ENCODE peak calls at places on chromosomes 5 and 9, in eight cellular contexts. O, H, J, Y, A, C, B and T are unnamed samples.

GRCh38 chr5:143737073-143737472 is 74.9 kb upstream of the HMHB1 start:
- DNase-seq in Y (no peak), O (no peak), C (no peak), J (no peak), A (no peak), H (no peak), B (no peak), T (no peak)

GRCh38 chr9:115883467-115884329 is 269.9 kb upstream of the PAPPA start:
- DNase-seq in Y (no peak), O (peak), J (peak), B (no peak), A (no peak), H (peak), C (peak), T (peak)

GRCh38 chr5:59367791-59368394 is 525.6 kb downstream of the PDE4D start:
- DNase-seq in B (no peak), Y (peak), J (peak), O (peak), A (peak), H (peak), C (peak), T (peak)

GRCh38 chr5:9251379-9251980 is 294.4 kb downstream of the SEMA5A start:
- DNase-seq in H (peak), J (no peak), C (peak), B (no peak), Y (no peak), O (peak), A (no peak), T (no peak)

GRCh38 chr9:1087120-1087881 is 37.1 kb downstream of the DMRT2 start:
- DNase-seq in H (no peak), O (no peak), B (no peak), C (no peak), A (no peak), J (no peak), Y (no peak), T (peak)

GRCh38 chr9:129351642-129352151 is 173.6 kb upstream of the IER5L start:
- DNase-seq in B (no peak), C (no peak), J (peak), H (no peak), Y (no peak), A (peak), O (no peak), T (no peak)

GRCh38 chr5:96687812-96688453 is 25.8 kb downstream of the CAST start:
- DNase-seq in C (peak), O (peak), Y (no peak), A (no peak), B (no peak), J (no peak), H (peak), T (peak)

GRCh38 chr5:141492168-141492885 is 3.4 kb downstream of the PCDHGC5 start:
- DNase-seq in H (no peak), A (no peak), Y (no peak), J (no peak), B (no peak), O (no peak), C (no peak), T (peak)

GRCh38 chr9:33620738-33621439 is 96.8 kb downstream of the ANKRD18B start:
- DNase-seq in B (no peak), H (peak), J (no peak), Y (no peak), O (peak), A (no peak), C (peak), T (no peak)

GRCh38 chr9:1208185-1208584 is 158.0 kb downstream of the DMRT2 start:
- DNase-seq in J (peak), A (no peak), O (peak), Y (no peak), H (peak), B (no peak), C (peak), T (no peak)

GRCh38 chr5:56608216-56608925 is 207.0 kb upstream of the MAP3K1 start:
- DNase-seq in C (no peak), H (no peak), B (no peak), J (no peak), Y (peak), O (no peak), A (peak), T (no peak)

GRCh38 chr5:76663573-76663972 is 40.4 kb upstream of the F2RL2 start:
- DNase-seq in B (no peak), O (peak), Y (no peak), A (no peak), H (peak), J (no peak), C (no peak), T (no peak)

GRCh38 chr5:143601917-143602333 is 198.4 kb upstream of the NR3C1 start:
- DNase-seq in O (no peak), Y (no peak), H (no peak), C (no peak), B (no peak), J (no peak), A (no peak), T (no peak)

GRCh38 chr9:114434878-114435311 is 47.1 kb upstream of the AKNA start:
- DNase-seq in B (no peak), J (no peak), Y (no peak), A (no peak), C (peak), H (peak), O (peak), T (peak)

GRCh38 chr5:108379722-108380530 is 2.0 kb downstream of the FBXL17 start:
- DNase-seq in J (no peak), Y (no peak), B (no peak), O (peak), H (peak), C (peak), A (no peak), T (peak)

GRCh38 chr9:35962126-35962906 is 4.4 kb upstream of the OR2S2 start:
- DNase-seq in Y (no peak), A (no peak), J (no peak), B (peak), C (peak), O (peak), H (peak), T (no peak)

GRCh38 chr5:38453506-38453905 is 102.9 kb downstream of the LIFR start:
- DNase-seq in Y (no peak), C (no peak), J (no peak), O (no peak), B (no peak), H (no peak), A (no peak), T (peak)

GRCh38 chr5:8633259-8633658 is 764.3 kb downstream of the MTRR start:
- DNase-seq in A (no peak), H (no peak), O (no peak), Y (no peak), B (no peak), C (peak), J (no peak), T (no peak)

GRCh38 chr5:6274846-6275543 is 103.4 kb downstream of the MED10 start:
- DNase-seq in B (no peak), H (no peak), A (no peak), J (no peak), Y (no peak), O (no peak), C (no peak), T (peak)

GRCh38 chr9:38036359-38037084 is 32.5 kb downstream of the SHB start:
- DNase-seq in J (no peak), B (no peak), Y (no peak), C (peak), H (peak), O (peak), A (no peak), T (no peak)

DNA sequence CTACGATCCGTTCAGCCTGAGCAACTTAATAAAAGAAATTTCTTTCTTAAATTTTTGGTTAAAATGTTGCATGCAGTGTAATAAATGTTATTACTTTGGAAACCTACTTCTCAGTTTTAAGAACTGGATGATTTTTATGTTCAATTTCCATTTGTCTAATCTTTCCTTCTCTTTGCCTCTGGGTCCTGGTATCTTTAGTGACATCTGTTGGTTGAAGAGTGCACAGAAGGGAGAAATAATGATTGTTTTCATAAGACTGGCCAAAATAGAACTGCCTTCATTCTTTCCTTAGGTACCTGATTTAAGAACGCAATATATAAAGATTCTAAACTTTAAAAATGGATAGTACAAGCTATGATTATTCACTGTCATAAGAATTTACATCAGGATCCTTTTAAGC is 83.0 kb upstream of the TLX3 start:
- DNase-seq in B (no peak), J (no peak), H (peak), Y (no peak), C (no peak), O (no peak), A (no peak), T (no peak)
- TF ChIP-seq CTCF in B (peak), J (no peak), H (peak), Y (no peak), C (no peak), O (peak), A (no peak), T (no peak)

GRCh38 chr9:113154471-113154870 is 3.7 kb downstream of the SLC31A2 start:
- DNase-seq in Y (no peak), H (peak), O (peak), B (no peak), J (no peak), C (peak), A (peak), T (no peak)

GRCh38 chr9:113154936-113155335 is 4.1 kb downstream of the SLC31A2 start:
- DNase-seq in C (no peak), A (no peak), O (peak), H (no peak), Y (no peak), J (no peak), B (no peak), T (no peak)

GRCh38 chr9:113156880-113157279 is 6.1 kb downstream of the SLC31A2 start:
- DNase-seq in C (no peak), B (no peak), A (no peak), O (no peak), H (no peak), J (no peak), Y (no peak), T (no peak)

GRCh38 chr9:113158446-113158845 is 7.6 kb downstream of the SLC31A2 start:
- DNase-seq in J (no peak), C (no peak), A (no peak), B (no peak), O (no peak), Y (no peak), H (no peak), T (no peak)

GRCh38 chr9:113155911-113156559 is 5.2 kb downstream of the SLC31A2 start:
- DNase-seq in B (no peak), J (no peak), C (no peak), H (no peak), O (no peak), A (peak), Y (no peak), T (peak)
- H3K4me3 ChIP-seq in B (no peak), J (no peak), C (no peak), H (no peak), O (no peak), A (no peak), Y (no peak), T (no peak)

GRCh38 chr9:112970939-112971338 is 41.1 kb downstream of the ZNF883 start:
- DNase-seq in C (no peak), Y (no peak), H (peak), A (no peak), B (no peak), O (peak), J (no peak), T (no peak)
- TF ChIP-seq CTCF in C (peak), Y (no peak), H (peak), A (no peak), B (no peak), O (no peak), J (no peak), T (no peak)

GRCh38 chr9:107485451-107486043 is 4.0 kb downstream of the KLF4 start:
- DNase-seq in B (peak), C (peak), Y (no peak), O (no peak), J (no peak), A (no peak), H (no peak), T (no peak)
- H3K4me3 ChIP-seq in B (peak), C (peak), Y (peak), O (peak), J (peak), A (peak), H (no peak), T (no peak)

DNA sequence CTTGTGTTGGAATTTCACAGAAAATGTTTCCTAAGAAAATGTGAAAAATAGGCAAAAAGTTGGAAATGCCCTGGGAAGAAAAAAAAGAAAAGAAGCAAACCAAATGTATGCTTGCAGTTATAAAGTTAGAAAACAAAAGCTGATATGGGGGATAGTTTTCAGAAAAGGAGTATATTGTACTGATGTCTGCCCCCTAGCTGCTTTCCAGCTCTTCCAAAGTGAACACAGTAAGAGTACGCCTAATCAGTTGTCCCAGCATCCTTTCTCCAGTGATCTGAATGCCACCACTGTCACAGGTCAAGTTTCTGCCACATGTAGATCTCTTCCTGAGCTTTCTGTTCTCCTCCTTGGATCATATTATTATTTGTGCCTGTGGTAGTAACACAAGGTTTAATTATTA is 5.8 kb downstream of the TYRP1 start:
- DNase-seq in B (no peak), C (no peak), A (no peak), J (no peak), H (no peak), O (peak), Y (no peak), T (no peak)
- TF ChIP-seq CTCF in B (peak), C (peak), A (no peak), J (no peak), H (peak), O (peak), Y (no peak), T (no peak)

DNA sequence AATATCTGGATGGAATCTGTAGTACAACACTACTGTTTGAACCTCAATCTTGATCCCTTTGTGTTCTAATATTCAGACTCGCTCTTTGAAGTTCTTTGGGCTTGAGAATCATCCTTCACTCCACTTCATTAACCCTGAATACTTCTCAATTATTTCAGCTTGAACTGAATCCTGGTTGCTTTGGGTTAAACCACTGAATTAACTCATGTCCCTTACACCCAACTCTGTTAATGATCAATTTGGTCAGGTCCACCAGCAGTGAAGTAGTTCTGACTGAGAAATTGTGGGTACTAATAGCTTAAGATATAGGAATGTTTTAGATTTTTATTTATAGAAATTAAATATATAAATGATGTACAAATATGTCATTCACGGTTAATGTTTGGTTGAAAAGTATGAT is 1707.2 kb upstream of the ACO1 start:
- DNase-seq in Y (no peak), J (no peak), B (no peak), H (no peak), C (no peak), O (no peak), A (no peak), T (no peak)
- H3K4me3 ChIP-seq in Y (no peak), J (no peak), B (no peak), H (no peak), C (no peak), O (no peak), A (no peak), T (no peak)

GRCh38 chr9:9341203-9341602 is 1271.6 kb downstream of the PTPRD start:
- DNase-seq in O (no peak), C (no peak), H (no peak), A (no peak), J (no peak), B (no peak), Y (no peak), T (no peak)

DNA sequence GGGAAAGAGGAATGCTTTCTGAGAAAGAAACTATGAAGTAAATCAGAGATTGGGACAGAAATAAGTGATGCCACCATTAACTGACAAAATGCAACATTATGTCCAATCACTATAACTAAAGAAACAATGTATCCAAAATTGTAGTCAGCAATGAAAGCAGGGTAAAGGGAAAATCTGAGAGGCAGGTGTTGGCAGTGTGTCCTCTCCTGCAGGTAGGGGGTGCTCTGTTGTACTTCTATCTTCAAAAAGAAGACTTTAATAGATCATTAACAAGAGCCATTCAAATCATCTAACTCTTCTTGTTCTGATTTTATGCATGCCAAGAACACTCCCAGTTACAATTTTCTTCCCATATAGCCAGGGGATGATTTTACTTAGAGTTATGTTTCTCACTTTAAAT is 1275.7 kb downstream of the PTPRD start:
- DNase-seq in H (no peak), B (no peak), J (no peak), A (no peak), Y (no peak), O (no peak), C (no peak), T (no peak)
- TF ChIP-seq CTCF in H (no peak), B (no peak), J (no peak), A (no peak), Y (no peak), O (no peak), C (no peak), T (no peak)

GRCh38 chr9:87275039-87275725 is 222.5 kb upstream of the DAPK1 start:
- DNase-seq in B (no peak), H (no peak), J (no peak), Y (no peak), C (no peak), A (no peak), O (no peak), T (no peak)

GRCh38 chr9:87278971-87279731 is 218.5 kb upstream of the DAPK1 start:
- DNase-seq in B (no peak), J (no peak), A (no peak), C (no peak), O (no peak), Y (no peak), H (peak), T (no peak)

GRCh38 chr9:87277346-87277745 is 220.3 kb upstream of the DAPK1 start:
- DNase-seq in O (peak), J (no peak), H (peak), B (no peak), Y (no peak), A (no peak), C (no peak), T (no peak)

GRCh38 chr9:87276851-87277251 is 220.8 kb upstream of the DAPK1 start:
- DNase-seq in H (peak), O (peak), B (no peak), C (peak), Y (no peak), A (no peak), J (no peak), T (peak)

DNA sequence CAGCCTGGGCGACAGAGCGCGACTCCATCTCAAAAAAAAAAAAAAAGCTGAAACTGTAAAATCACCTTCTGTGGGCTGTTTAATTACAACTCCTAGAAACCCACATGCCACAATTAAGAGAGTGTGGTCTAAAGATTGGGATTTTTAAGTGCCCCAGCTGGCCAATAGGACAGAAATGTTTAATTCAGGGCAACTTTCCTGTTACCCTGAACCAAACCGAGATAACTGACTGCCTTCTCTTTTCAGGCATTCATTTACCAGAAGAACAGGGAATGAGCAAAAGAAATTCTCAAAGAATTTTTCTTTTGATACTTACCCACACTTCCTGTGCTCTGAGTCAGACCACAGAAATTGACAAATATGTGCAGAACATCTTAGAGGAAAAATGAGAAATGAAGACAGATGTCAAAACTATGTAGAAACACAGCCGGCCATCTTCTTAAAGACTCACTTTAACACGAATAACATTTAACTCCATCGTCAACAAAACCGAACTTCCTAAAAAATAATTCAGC is 221.3 kb upstream of the DAPK1 start:
- DNase-seq in H (peak), B (no peak), J (no peak), C (peak), Y (no peak), O (peak), A (no peak), T (peak)
- H3K4me3 ChIP-seq in H (no peak), B (no peak), J (no peak), C (no peak), Y (no peak), O (no peak), A (no peak), T (no peak)